ENCODE peak calls at places on chromosome 1, in nine cellular contexts. Y is head of caudate nucleus; A is heart right ventricle; Q is NCI-H510A treated with DMSO at 0.1 percent for 48 hours; I is CD4-positive, alpha-beta memory T cell; G is RPMI8226; S is nephron progenitor cell; E is central memory CD8-positive, alpha-beta T cell; P is fibroblast of pulmonary artery. W is an unnamed sample.

GRCh38 chr1:92960395-92961130 is 699 bp downstream of the DIPK1A start:
- DNase-seq in Y (peak), A (peak), Q (peak), I (peak), G (peak), S (peak), E (peak), P (peak), W (peak)

GRCh38 chr1:17199267-17200044 is 5.5 kb upstream of the PADI1 start:
- DNase-seq in Y (no peak), A (no peak), Q (no peak), I (no peak), G (no peak), S (no peak), E (no peak), P (no peak), W (no peak)

GRCh38 chr1:178870944-178871343 is at the start of gene ANGPTL1:
- DNase-seq in Y (no peak), A (no peak), Q (no peak), I (no peak), G (no peak), S (no peak), E (no peak), P (peak), W (no peak)

GRCh38 chr1:240207073-240207709 is 115.5 kb downstream of the FMN2 start:
- DNase-seq in Y (no peak), A (no peak), Q (no peak), I (no peak), G (no peak), S (no peak), E (no peak), P (no peak), W (no peak)

GRCh38 chr1:54053745-54054437 is 483 bp downstream of the TCEANC2 start:
- DNase-seq in Y (no peak), A (no peak), Q (no peak), I (no peak), G (peak), S (no peak), E (no peak), P (peak), W (peak)

GRCh38 chr1:224852901-224853568 is 76.4 kb upstream of the DNAH14 start:
- DNase-seq in Y (no peak), A (no peak), Q (peak), I (no peak), G (peak), S (no peak), E (no peak), P (peak), W (peak)

GRCh38 chr1:154276797-154277196 is 4.4 kb downstream of the HAX1 start:
- DNase-seq in Y (no peak), A (no peak), Q (no peak), I (no peak), G (peak), S (no peak), E (no peak), P (no peak), W (no peak)

GRCh38 chr1:3222042-3222692 is 153.2 kb downstream of the PRDM16 start:
- DNase-seq in Y (no peak), A (no peak), Q (no peak), I (no peak), G (peak), S (no peak), E (no peak), P (no peak), W (no peak)

GRCh38 chr1:88998716-88999115 is 6.3 kb upstream of the KYAT3 start:
- DNase-seq in Y (no peak), A (no peak), Q (peak), I (peak), G (peak), S (peak), E (no peak), P (peak), W (peak)

GRCh38 chr1:7223334-7224080 is 438.3 kb downstream of the CAMTA1 start:
- DNase-seq in Y (no peak), A (no peak), Q (peak), I (no peak), G (no peak), S (no peak), E (no peak), P (peak), W (no peak)

GRCh38 chr1:47174621-47175020 is 15.2 kb downstream of the PDZK1IP1 start:
- DNase-seq in Y (no peak), A (no peak), Q (no peak), I (no peak), G (no peak), S (no peak), E (no peak), P (no peak), W (no peak)

GRCh38 chr1:116961599-116961998 is 40.0 kb upstream of the CD101 start:
- DNase-seq in Y (no peak), A (no peak), Q (no peak), I (no peak), G (no peak), S (no peak), E (no peak), P (no peak), W (no peak)

GRCh38 chr1:238088891-238089290 is 198.2 kb upstream of the ZP4 start:
- DNase-seq in Y (no peak), A (no peak), Q (no peak), I (no peak), G (no peak), S (no peak), E (no peak), P (no peak), W (no peak)

GRCh38 chr1:50969611-50970507 is at the start of gene CDKN2C:
- DNase-seq in Y (peak), A (peak), Q (peak), I (peak), G (no peak), S (peak), E (no peak), P (peak), W (peak)

GRCh38 chr1:25610822-25611630 is 5.6 kb upstream of the MAN1C1 start:
- DNase-seq in Y (no peak), A (no peak), Q (no peak), I (no peak), G (peak), S (no peak), E (no peak), P (peak), W (peak)

GRCh38 chr1:174262747-174263241 is 103.5 kb downstream of the RABGAP1L start:
- DNase-seq in Y (peak), A (no peak), Q (peak), I (peak), G (peak), S (no peak), E (no peak), P (peak), W (peak)

GRCh38 chr1:243539636-243540035 is 283.8 kb downstream of the SDCCAG8 start:
- DNase-seq in Y (no peak), A (no peak), Q (no peak), I (no peak), G (no peak), S (no peak), E (no peak), P (peak), W (no peak)

GRCh38 chr1:54312874-54313316 is 93.3 kb downstream of the SSBP3 start:
- DNase-seq in Y (no peak), A (peak), Q (no peak), I (no peak), G (no peak), S (peak), E (no peak), P (peak), W (peak)

GRCh38 chr1:94438692-94439276 is 20.6 kb downstream of the ABCD3 start:
- DNase-seq in Y (no peak), A (no peak), Q (peak), I (no peak), G (no peak), S (no peak), E (no peak), P (peak), W (no peak)

GRCh38 chr1:203769505-203770343 is 4.7 kb downstream of the LAX1 start:
- DNase-seq in Y (peak), A (peak), Q (peak), I (no peak), G (no peak), S (peak), E (no peak), P (peak), W (peak)

GRCh38 chr1:206102292-206102936 is 14.8 kb downstream of the AVPR1B start:
- DNase-seq in Y (no peak), A (no peak), Q (no peak), I (no peak), G (no peak), S (no peak), E (no peak), P (peak), W (peak)

GRCh38 chr1:178969226-178969987 is 56.3 kb upstream of the FAM20B start:
- DNase-seq in Y (no peak), A (no peak), Q (no peak), I (no peak), G (no peak), S (no peak), E (no peak), P (no peak), W (no peak)

GRCh38 chr1:30615816-30616590 is 107.4 kb downstream of the MATN1 start:
- DNase-seq in Y (no peak), A (no peak), Q (no peak), I (no peak), G (no peak), S (no peak), E (no peak), P (no peak), W (no peak)

GRCh38 chr1:77063118-77063517 is 156.1 kb downstream of the PIGK start:
- DNase-seq in Y (no peak), A (no peak), Q (no peak), I (no peak), G (no peak), S (no peak), E (no peak), P (peak), W (peak)

GRCh38 chr1:45007311-45007710 is 3.8 kb downstream of the HECTD3 start:
- DNase-seq in Y (no peak), A (no peak), Q (no peak), I (no peak), G (no peak), S (no peak), E (no peak), P (no peak), W (no peak)

GRCh38 chr1:244046907-244047738 is 4.0 kb upstream of the ZBTB18 start:
- DNase-seq in Y (no peak), A (no peak), Q (no peak), I (peak), G (peak), S (no peak), E (no peak), P (peak), W (peak)

GRCh38 chr1:211918665-211919414 is 88.3 kb upstream of the LPGAT1 start:
- DNase-seq in Y (no peak), A (no peak), Q (no peak), I (no peak), G (no peak), S (no peak), E (no peak), P (no peak), W (no peak)

GRCh38 chr1:160238408-160238807 is 23.9 kb downstream of the DCAF8 start:
- DNase-seq in Y (no peak), A (no peak), Q (no peak), I (no peak), G (no peak), S (no peak), E (no peak), P (no peak), W (no peak)

GRCh38 chr1:94648225-94649007 is 106.9 kb upstream of the F3 start:
- DNase-seq in Y (no peak), A (no peak), Q (no peak), I (no peak), G (no peak), S (no peak), E (no peak), P (peak), W (no peak)

GRCh38 chr1:175178056-175178455 is 14.5 kb downstream of the KIAA0040 start:
- DNase-seq in Y (no peak), A (no peak), Q (no peak), I (no peak), G (no peak), S (peak), E (no peak), P (no peak), W (no peak)